ENCODE peak calls at places on chromosomes 16 and 17, in seven cellular contexts. One of them, this sample, is unnamed.

GRCh38 chr16:1183235-1183907 is 30.5 kb downstream of the CACNA1H start:
- DNase-seq in right atrium auricular region: no peak
- DNase-seq in testis: peak; percentile 50
- DNase-seq in left ventricle myocardium inferior: peak; percentile 58
- DNase-seq in effector memory CD4-positive, alpha-beta T cell: no peak
- DNase-seq in cardiac muscle cell: peak; percentile 82
- DNase-seq in iPS DF 6.9: no peak
- DNase-seq in this sample: no peak

GRCh38 chr17:47983492-47984223 is 12.7 kb downstream of the CDK5RAP3 start:
- DNase-seq in right atrium auricular region: no peak
- DNase-seq in testis: no peak
- DNase-seq in left ventricle myocardium inferior: no peak
- DNase-seq in effector memory CD4-positive, alpha-beta T cell: no peak
- DNase-seq in cardiac muscle cell: no peak
- DNase-seq in iPS DF 6.9: no peak
- DNase-seq in this sample: no peak

GRCh38 chr17:9309216-9309615 is 266.4 kb downstream of the STX8 start:
- DNase-seq in right atrium auricular region: no peak
- DNase-seq in testis: no peak
- DNase-seq in left ventricle myocardium inferior: no peak
- DNase-seq in effector memory CD4-positive, alpha-beta T cell: no peak
- DNase-seq in cardiac muscle cell: peak; percentile 8
- DNase-seq in iPS DF 6.9: no peak
- DNase-seq in this sample: no peak

GRCh38 chr17:42780816-42781638 is 617 bp downstream of the WNK4 start:
- DNase-seq in right atrium auricular region: no peak
- DNase-seq in testis: no peak
- DNase-seq in left ventricle myocardium inferior: no peak
- DNase-seq in effector memory CD4-positive, alpha-beta T cell: no peak
- DNase-seq in cardiac muscle cell: no peak
- DNase-seq in iPS DF 6.9: no peak
- DNase-seq in this sample: no peak

GRCh38 chr16:88703486-88704309 is 2.5 kb downstream of the RNF166 start:
- DNase-seq in right atrium auricular region: no peak
- DNase-seq in testis: no peak
- DNase-seq in left ventricle myocardium inferior: peak; percentile 55
- DNase-seq in effector memory CD4-positive, alpha-beta T cell: peak; percentile 70
- DNase-seq in cardiac muscle cell: no peak
- DNase-seq in iPS DF 6.9: no peak
- DNase-seq in this sample: peak; percentile 73

GRCh38 chr17:42463976-42464400 is 5.3 kb downstream of the ATP6V0A1 start:
- DNase-seq in right atrium auricular region: no peak
- DNase-seq in testis: no peak
- DNase-seq in left ventricle myocardium inferior: no peak
- DNase-seq in effector memory CD4-positive, alpha-beta T cell: no peak
- DNase-seq in cardiac muscle cell: no peak
- DNase-seq in iPS DF 6.9: no peak
- DNase-seq in this sample: no peak

GRCh38 chr17:39462644-39463375 is 1.5 kb downstream of the CDK12 start:
- DNase-seq in right atrium auricular region: no peak
- DNase-seq in testis: peak; percentile 27
- DNase-seq in left ventricle myocardium inferior: no peak
- DNase-seq in effector memory CD4-positive, alpha-beta T cell: no peak
- DNase-seq in cardiac muscle cell: peak; percentile 6
- DNase-seq in iPS DF 6.9: no peak
- DNase-seq in this sample: no peak

GRCh38 chr17:18005496-18005895 is 32.8 kb downstream of the DRC3 start:
- DNase-seq in right atrium auricular region: no peak
- DNase-seq in testis: no peak
- DNase-seq in left ventricle myocardium inferior: no peak
- DNase-seq in effector memory CD4-positive, alpha-beta T cell: no peak
- DNase-seq in cardiac muscle cell: no peak
- DNase-seq in iPS DF 6.9: no peak
- DNase-seq in this sample: no peak

GRCh38 chr17:43456661-43457361 is 27.0 kb upstream of the DHX8 start:
- DNase-seq in right atrium auricular region: peak; percentile 65
- DNase-seq in testis: no peak
- DNase-seq in left ventricle myocardium inferior: no peak
- DNase-seq in effector memory CD4-positive, alpha-beta T cell: no peak
- DNase-seq in cardiac muscle cell: peak; percentile 44
- DNase-seq in iPS DF 6.9: no peak
- DNase-seq in this sample: no peak

GRCh38 chr16:69798466-69798865 is 36.3 kb downstream of the WWP2 start:
- DNase-seq in right atrium auricular region: no peak
- DNase-seq in testis: peak; percentile 43
- DNase-seq in left ventricle myocardium inferior: no peak
- DNase-seq in effector memory CD4-positive, alpha-beta T cell: no peak
- DNase-seq in cardiac muscle cell: peak; percentile 25
- DNase-seq in iPS DF 6.9: no peak
- DNase-seq in this sample: no peak

GRCh38 chr16:11796227-11797165 is 562 bp downstream of the ZC3H7A start:
- DNase-seq in right atrium auricular region: peak; percentile 81
- DNase-seq in testis: peak; percentile 73
- DNase-seq in left ventricle myocardium inferior: peak; percentile 72
- DNase-seq in effector memory CD4-positive, alpha-beta T cell: peak; percentile 13
- DNase-seq in cardiac muscle cell: peak; percentile 59
- DNase-seq in iPS DF 6.9: no peak
- DNase-seq in this sample: peak; percentile 53

GRCh38 chr17:63029520-63029919 is 63.5 kb downstream of the TANC2 start:
- DNase-seq in right atrium auricular region: no peak
- DNase-seq in testis: no peak
- DNase-seq in left ventricle myocardium inferior: no peak
- DNase-seq in effector memory CD4-positive, alpha-beta T cell: no peak
- DNase-seq in cardiac muscle cell: peak; percentile 34
- DNase-seq in iPS DF 6.9: no peak
- DNase-seq in this sample: no peak

GRCh38 chr17:66056148-66056547 is 135.8 kb downstream of the CEP112 start:
- DNase-seq in right atrium auricular region: no peak
- DNase-seq in testis: no peak
- DNase-seq in left ventricle myocardium inferior: no peak
- DNase-seq in effector memory CD4-positive, alpha-beta T cell: no peak
- DNase-seq in cardiac muscle cell: no peak
- DNase-seq in iPS DF 6.9: no peak
- DNase-seq in this sample: no peak

GRCh38 chr16:72787519-72788268 is 260.2 kb downstream of the ZFHX3 start:
- DNase-seq in right atrium auricular region: peak; percentile 85
- DNase-seq in testis: peak; percentile 78
- DNase-seq in left ventricle myocardium inferior: peak; percentile 49
- DNase-seq in effector memory CD4-positive, alpha-beta T cell: peak; percentile 14
- DNase-seq in cardiac muscle cell: peak; percentile 89
- DNase-seq in iPS DF 6.9: no peak
- DNase-seq in this sample: peak; percentile 52

GRCh38 chr17:44795928-44796327 is 34.2 kb downstream of the GJC1 start:
- DNase-seq in right atrium auricular region: no peak
- DNase-seq in testis: no peak
- DNase-seq in left ventricle myocardium inferior: no peak
- DNase-seq in effector memory CD4-positive, alpha-beta T cell: no peak
- DNase-seq in cardiac muscle cell: no peak
- DNase-seq in iPS DF 6.9: no peak
- DNase-seq in this sample: no peak

GRCh38 chr16:49453001-49453400 is 79.4 kb downstream of the C16orf78 start:
- DNase-seq in right atrium auricular region: no peak
- DNase-seq in testis: no peak
- DNase-seq in left ventricle myocardium inferior: no peak
- DNase-seq in effector memory CD4-positive, alpha-beta T cell: no peak
- DNase-seq in cardiac muscle cell: no peak
- DNase-seq in iPS DF 6.9: no peak
- DNase-seq in this sample: no peak

GRCh38 chr17:27552467-27552779 is 78.6 kb upstream of the LGALS9 start:
- DNase-seq in right atrium auricular region: no peak
- DNase-seq in testis: no peak
- DNase-seq in left ventricle myocardium inferior: no peak
- DNase-seq in effector memory CD4-positive, alpha-beta T cell: no peak
- DNase-seq in cardiac muscle cell: peak; percentile 47
- DNase-seq in iPS DF 6.9: no peak
- DNase-seq in this sample: no peak
- H3K4me3 ChIP-seq in right atrium auricular region: no peak overlapping the region
- H3K4me3 ChIP-seq in testis: no peak overlapping the region
- H3K4me3 ChIP-seq in left ventricle myocardium inferior: no peak overlapping the region
- H3K4me3 ChIP-seq in effector memory CD4-positive, alpha-beta T cell: no peak overlapping the region
- H3K4me3 ChIP-seq in cardiac muscle cell: no peak overlapping the region
- H3K4me3 ChIP-seq in iPS DF 6.9: no peak overlapping the region
- H3K4me3 ChIP-seq in this sample: no peak overlapping the region

GRCh38 chr17:57579245-57579644 is 165.9 kb downstream of the CCDC182 start:
- DNase-seq in right atrium auricular region: no peak
- DNase-seq in testis: no peak
- DNase-seq in left ventricle myocardium inferior: no peak
- DNase-seq in effector memory CD4-positive, alpha-beta T cell: no peak
- DNase-seq in cardiac muscle cell: no peak
- DNase-seq in iPS DF 6.9: no peak
- DNase-seq in this sample: no peak

GRCh38 chr17:57578608-57578990 is 166.5 kb downstream of the CCDC182 start:
- DNase-seq in right atrium auricular region: no peak
- DNase-seq in testis: no peak
- DNase-seq in left ventricle myocardium inferior: no peak
- DNase-seq in effector memory CD4-positive, alpha-beta T cell: no peak
- DNase-seq in cardiac muscle cell: peak; percentile 70
- DNase-seq in iPS DF 6.9: no peak
- DNase-seq in this sample: no peak

GRCh38 chr17:57574040-57574513 is 171.0 kb downstream of the CCDC182 start:
- DNase-seq in right atrium auricular region: peak; percentile 88
- DNase-seq in testis: no peak
- DNase-seq in left ventricle myocardium inferior: peak; percentile 54
- DNase-seq in effector memory CD4-positive, alpha-beta T cell: no peak
- DNase-seq in cardiac muscle cell: peak; percentile 88
- DNase-seq in iPS DF 6.9: no peak
- DNase-seq in this sample: no peak

GRCh38 chr17:57577751-57578607 is 167.1 kb downstream of the CCDC182 start:
- DNase-seq in right atrium auricular region: peak; percentile 80
- DNase-seq in testis: peak; percentile 74
- DNase-seq in left ventricle myocardium inferior: peak; percentile 35
- DNase-seq in effector memory CD4-positive, alpha-beta T cell: no peak
- DNase-seq in cardiac muscle cell: peak; percentile 93
- DNase-seq in iPS DF 6.9: no peak
- DNase-seq in this sample: no peak

DNA sequence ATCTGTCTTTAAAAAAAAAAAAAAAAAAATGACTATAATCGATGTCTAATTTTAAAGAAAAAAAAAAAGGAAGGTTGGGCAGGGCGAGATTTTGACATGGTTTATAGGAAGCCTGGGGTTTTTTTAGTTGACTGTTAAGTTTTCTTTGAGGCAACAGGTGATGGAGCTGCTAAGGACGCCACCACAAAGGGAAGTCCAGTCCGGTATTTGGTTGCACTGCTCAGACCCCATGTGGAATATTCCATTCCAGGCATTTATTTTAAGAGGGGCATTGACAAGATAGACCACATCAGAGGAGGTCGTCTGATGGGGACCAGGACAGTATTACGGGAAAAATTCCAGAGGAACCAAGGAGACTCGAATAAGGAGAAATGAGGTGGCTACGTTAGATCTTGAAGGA is 168.4 kb downstream of the CCDC182 start:
- DNase-seq in right atrium auricular region: no peak
- DNase-seq in testis: no peak
- DNase-seq in left ventricle myocardium inferior: no peak
- DNase-seq in effector memory CD4-positive, alpha-beta T cell: no peak
- DNase-seq in cardiac muscle cell: no peak
- DNase-seq in iPS DF 6.9: no peak
- DNase-seq in this sample: no peak
- H3K4me1 ChIP-seq in right atrium auricular region: no peaks in the 10 kb centered on the region
- H3K4me1 ChIP-seq in testis: peaks cover 19% of the 10 kb centered on the region
- H3K4me1 ChIP-seq in left ventricle myocardium inferior: peaks cover 50% of the 10 kb centered on the region
- H3K4me1 ChIP-seq in effector memory CD4-positive, alpha-beta T cell: no peaks in the 10 kb centered on the region
- H3K4me1 ChIP-seq in cardiac muscle cell: peaks cover 10% of the 10 kb centered on the region
- H3K4me1 ChIP-seq in iPS DF 6.9: no peaks in the 10 kb centered on the region
- H3K4me1 ChIP-seq in this sample: no peaks in the 10 kb centered on the region

DNA sequence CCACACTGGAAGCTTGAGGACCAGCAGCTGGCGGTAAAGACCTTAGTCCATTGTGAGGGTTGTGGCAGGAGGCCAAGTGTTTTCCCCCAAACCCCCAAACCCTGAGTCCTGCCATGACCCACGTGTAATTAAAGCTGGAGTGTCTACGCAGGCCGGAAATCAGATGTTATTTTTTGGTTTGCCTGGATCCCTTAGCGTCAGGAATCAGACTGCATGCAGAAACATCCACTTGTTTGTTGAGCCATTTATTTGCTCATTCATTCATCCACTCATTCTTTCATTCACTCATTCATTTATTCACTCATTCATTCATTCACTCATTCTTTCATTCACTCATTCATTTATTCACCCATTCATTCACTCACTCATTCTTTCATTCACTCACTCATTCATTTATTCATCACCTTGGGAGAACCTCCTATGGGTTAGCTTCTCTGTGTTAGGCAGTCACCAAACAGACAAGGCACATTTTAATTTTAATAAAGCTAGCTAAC is 313.1 kb downstream of the MAF start:
- DNase-seq in right atrium auricular region: no peak
- DNase-seq in testis: no peak
- DNase-seq in left ventricle myocardium inferior: no peak
- DNase-seq in effector memory CD4-positive, alpha-beta T cell: no peak
- DNase-seq in cardiac muscle cell: no peak
- DNase-seq in iPS DF 6.9: no peak
- DNase-seq in this sample: no peak
- H3K27me3 ChIP-seq in right atrium auricular region: no peaks in the 10 kb centered on the region
- H3K27me3 ChIP-seq in testis: no peaks in the 10 kb centered on the region
- H3K27me3 ChIP-seq in left ventricle myocardium inferior: no peaks in the 10 kb centered on the region
- H3K27me3 ChIP-seq in effector memory CD4-positive, alpha-beta T cell: no peaks in the 10 kb centered on the region
- H3K27me3 ChIP-seq in cardiac muscle cell: no peaks in the 10 kb centered on the region
- H3K27me3 ChIP-seq in iPS DF 6.9: no peaks in the 10 kb centered on the region
- H3K27me3 ChIP-seq in this sample: no peaks in the 10 kb centered on the region

GRCh38 chr17:2051388-2052237 is 3.3 kb upstream of the HIC1 start:
- DNase-seq in right atrium auricular region: no peak
- DNase-seq in testis: no peak
- DNase-seq in left ventricle myocardium inferior: no peak
- DNase-seq in effector memory CD4-positive, alpha-beta T cell: no peak
- DNase-seq in cardiac muscle cell: no peak
- DNase-seq in iPS DF 6.9: no peak
- DNase-seq in this sample: no peak
- H3K4me3 ChIP-seq in right atrium auricular region: peak overlapping the region; percentile 78
- H3K4me3 ChIP-seq in testis: peak overlapping the region; percentile 75
- H3K4me3 ChIP-seq in left ventricle myocardium inferior: peak overlapping the region; percentile 87
- H3K4me3 ChIP-seq in effector memory CD4-positive, alpha-beta T cell: no peak overlapping the region
- H3K4me3 ChIP-seq in cardiac muscle cell: peak overlapping the region; percentile 75
- H3K4me3 ChIP-seq in iPS DF 6.9: no peak overlapping the region
- H3K4me3 ChIP-seq in this sample: no peak overlapping the region

DNA sequence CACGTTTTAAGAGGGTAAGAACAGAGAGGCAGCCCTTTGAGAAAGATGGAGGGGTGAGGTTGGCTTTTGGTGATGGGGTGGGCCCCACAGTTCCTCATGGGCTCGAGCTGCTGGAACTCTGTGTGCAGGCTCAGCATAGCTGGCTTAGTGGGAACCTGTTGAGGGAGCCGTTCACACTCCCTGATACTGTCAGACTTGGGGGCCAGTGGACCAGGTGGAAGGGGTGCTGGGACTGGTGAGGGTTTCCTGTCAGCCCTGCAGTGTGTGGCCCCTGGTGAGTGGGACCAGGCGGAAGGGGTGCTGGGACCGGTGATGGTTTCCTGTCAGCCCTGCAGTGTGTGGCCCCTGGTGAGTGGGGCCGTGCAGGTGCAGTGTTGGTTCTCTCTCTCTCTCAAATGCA is 45.1 kb upstream of the ZNF750 start:
- DNase-seq in right atrium auricular region: no peak
- DNase-seq in testis: no peak
- DNase-seq in left ventricle myocardium inferior: no peak
- DNase-seq in effector memory CD4-positive, alpha-beta T cell: no peak
- DNase-seq in cardiac muscle cell: no peak
- DNase-seq in iPS DF 6.9: no peak
- DNase-seq in this sample: peak; percentile 18
- H3K4me1 ChIP-seq in right atrium auricular region: no peaks in the 10 kb centered on the region
- H3K4me1 ChIP-seq in testis: peaks cover 18% of the 10 kb centered on the region
- H3K4me1 ChIP-seq in left ventricle myocardium inferior: peaks cover 76% of the 10 kb centered on the region
- H3K4me1 ChIP-seq in effector memory CD4-positive, alpha-beta T cell: peaks cover 54% of the 10 kb centered on the region
- H3K4me1 ChIP-seq in cardiac muscle cell: peaks cover 8% of the 10 kb centered on the region
- H3K4me1 ChIP-seq in iPS DF 6.9: peaks cover 4% of the 10 kb centered on the region
- H3K4me1 ChIP-seq in this sample: peaks cover 56% of the 10 kb centered on the region